ENCODE peak calls at places on chromosomes 6 and 20, in five cellular contexts. One of them, this sample, is unnamed.
A peak's percentile ranks its signal among the peaks of the same experiment; 100 is the strongest.

GRCh38 chr6:164439331-164439730 is 870.1 kb downstream of the C6orf118 start:
- DNase-seq in adrenal gland: no peak
- DNase-seq in EH: no peak
- DNase-seq in neural progenitor cell: no peak
- DNase-seq in left cardiac atrium: no peak
- DNase-seq in this sample: no peak

GRCh38 chr6:157984686-157985225 is 3.1 kb downstream of the SYNJ2 start:
- DNase-seq in adrenal gland: no peak
- DNase-seq in EH: no peak
- DNase-seq in neural progenitor cell: no peak
- DNase-seq in left cardiac atrium: no peak
- DNase-seq in this sample: no peak

GRCh38 chr6:18221288-18221615 is 43.1 kb downstream of the DEK start:
- DNase-seq in adrenal gland: no peak
- DNase-seq in EH: no peak
- DNase-seq in neural progenitor cell: no peak
- DNase-seq in left cardiac atrium: no peak
- DNase-seq in this sample: no peak

GRCh38 chr20:20780127-20780822 is 67.8 kb upstream of the RALGAPA2 start:
- DNase-seq in adrenal gland: peak; percentile 48
- DNase-seq in EH: no peak
- DNase-seq in neural progenitor cell: no peak
- DNase-seq in left cardiac atrium: peak; percentile 85
- DNase-seq in this sample: peak; percentile 32

GRCh38 chr6:37506479-37506878 is 6.8 kb upstream of the CCDC167 start:
- DNase-seq in adrenal gland: no peak
- DNase-seq in EH: no peak
- DNase-seq in neural progenitor cell: no peak
- DNase-seq in left cardiac atrium: no peak
- DNase-seq in this sample: no peak

GRCh38 chr6:121912905-121913304 is 477.5 kb downstream of the GJA1 start:
- DNase-seq in adrenal gland: no peak
- DNase-seq in EH: peak; percentile 21
- DNase-seq in neural progenitor cell: no peak
- DNase-seq in left cardiac atrium: no peak
- DNase-seq in this sample: no peak

GRCh38 chr6:137313211-137313610 is 94.0 kb upstream of the IFNGR1 start:
- DNase-seq in adrenal gland: no peak
- DNase-seq in EH: no peak
- DNase-seq in neural progenitor cell: no peak
- DNase-seq in left cardiac atrium: no peak
- DNase-seq in this sample: no peak

GRCh38 chr6:155646443-155646842 is 190.8 kb upstream of the NOX3 start:
- DNase-seq in adrenal gland: no peak
- DNase-seq in EH: no peak
- DNase-seq in neural progenitor cell: no peak
- DNase-seq in left cardiac atrium: no peak
- DNase-seq in this sample: no peak

GRCh38 chr6:37081042-37081607 is 75.7 kb downstream of the FGD2 start:
- DNase-seq in adrenal gland: no peak
- DNase-seq in EH: no peak
- DNase-seq in neural progenitor cell: no peak
- DNase-seq in left cardiac atrium: no peak
- DNase-seq in this sample: no peak

GRCh38 chr6:132764370-132764769 is 6.7 kb upstream of the VNN2 start:
- DNase-seq in adrenal gland: peak; percentile 77
- DNase-seq in EH: peak; percentile 55
- DNase-seq in neural progenitor cell: peak; percentile 15
- DNase-seq in left cardiac atrium: peak; percentile 55
- DNase-seq in this sample: no peak

GRCh38 chr6:45911691-45912090 is 104.0 kb downstream of the CLIC5 start:
- DNase-seq in adrenal gland: no peak
- DNase-seq in EH: no peak
- DNase-seq in neural progenitor cell: no peak
- DNase-seq in left cardiac atrium: no peak
- DNase-seq in this sample: no peak

GRCh38 chr6:151494235-151494950 is 576 bp downstream of the CCDC170 start:
- DNase-seq in adrenal gland: peak; percentile 79
- DNase-seq in EH: peak; percentile 36
- DNase-seq in neural progenitor cell: peak; percentile 61
- DNase-seq in left cardiac atrium: peak; percentile 48
- DNase-seq in this sample: no peak

GRCh38 chr6:101290346-101290745 is 103.2 kb upstream of the GRIK2 start:
- DNase-seq in adrenal gland: no peak
- DNase-seq in EH: peak; percentile 43
- DNase-seq in neural progenitor cell: no peak
- DNase-seq in left cardiac atrium: no peak
- DNase-seq in this sample: no peak

GRCh38 chr20:63873477-63873971 is 8.5 kb downstream of the TPD52L2 start:
- DNase-seq in adrenal gland: peak; percentile 61
- DNase-seq in EH: peak; percentile 77
- DNase-seq in neural progenitor cell: no peak
- DNase-seq in left cardiac atrium: peak; percentile 60
- DNase-seq in this sample: no peak

GRCh38 chr6:140124498-140124897 is 750.0 kb upstream of the CITED2 start:
- DNase-seq in adrenal gland: no peak
- DNase-seq in EH: no peak
- DNase-seq in neural progenitor cell: no peak
- DNase-seq in left cardiac atrium: no peak
- DNase-seq in this sample: no peak

This sample was measured in DMS 273 treated with DMSO at 0.1 percent for 48 hours.